ENCODE peak calls at places on chromosomes 2 and 18, in nine cellular contexts. O, K, H, G, Q, D, U, N and V are unnamed samples.

GRCh38 chr2:545711-546650 is 131.2 kb downstream of the TMEM18 start:
- DNase-seq in O (no peak), K (no peak), H (no peak), G (no peak), Q (no peak), D (no peak), U (no peak), N (no peak), V (no peak)

GRCh38 chr2:128625966-128626757 is 307.5 kb upstream of the HS6ST1 start:
- DNase-seq in O (no peak), K (no peak), H (no peak), G (no peak), Q (peak), D (no peak), U (no peak), N (peak), V (peak)

GRCh38 chr2:70523996-70524965 is 29.3 kb downstream of the TGFA start:
- DNase-seq in O (peak), K (peak), H (peak), G (peak), Q (peak), D (no peak), U (no peak), N (peak), V (peak)

GRCh38 chr2:97663626-97663961 is 250 bp downstream of the ACTR1B start:
- DNase-seq in O (no peak), K (no peak), H (no peak), G (no peak), Q (no peak), D (no peak), U (no peak), N (no peak), V (no peak)

GRCh38 chr2:219016721-219017120 is 23.5 kb upstream of the CRYBA2 start:
- DNase-seq in O (no peak), K (no peak), H (no peak), G (no peak), Q (no peak), D (no peak), U (no peak), N (no peak), V (peak)

GRCh38 chr2:152097291-152098032 is 1.4 kb downstream of the CACNB4 start:
- DNase-seq in O (no peak), K (no peak), H (no peak), G (no peak), Q (no peak), D (no peak), U (no peak), N (no peak), V (no peak)

GRCh38 chr18:8474661-8475060 is 134.6 kb upstream of the RAB12 start:
- DNase-seq in O (no peak), K (no peak), H (no peak), G (no peak), Q (no peak), D (no peak), U (no peak), N (no peak), V (no peak)

GRCh38 chr2:201470821-201471731 is 19.5 kb downstream of the STRADB start:
- DNase-seq in O (no peak), K (peak), H (no peak), G (no peak), Q (no peak), D (no peak), U (no peak), N (no peak), V (no peak)

GRCh38 chr2:235523486-235524150 is 29.8 kb downstream of the AGAP1 start:
- DNase-seq in O (no peak), K (no peak), H (no peak), G (no peak), Q (peak), D (no peak), U (peak), N (peak), V (no peak)

GRCh38 chr18:741931-742512 is 29.6 kb upstream of the ENOSF1 start:
- DNase-seq in O (no peak), K (no peak), H (no peak), G (peak), Q (no peak), D (peak), U (no peak), N (no peak), V (no peak)

GRCh38 chr2:188629890-188630483 is 338.3 kb downstream of the GULP1 start:
- DNase-seq in O (no peak), K (no peak), H (no peak), G (no peak), Q (peak), D (no peak), U (no peak), N (no peak), V (no peak)

GRCh38 chr2:37561615-37562569 is 109.5 kb downstream of the CDC42EP3 start:
- DNase-seq in O (no peak), K (no peak), H (peak), G (no peak), Q (no peak), D (no peak), U (no peak), N (no peak), V (no peak)